ENCODE peak calls at places on chromosomes 2 and 18, in five cellular contexts. L is HCT116; H is right lobe of liver; R is CD8-positive, alpha-beta memory T cell; F is hepatocyte. P is an unnamed sample. For H3K4me1, the result is how much of the 10 kb centered on the place peaks cover.

GRCh38 chr2:191612496-191612895 is 65.4 kb upstream of the NABP1 start:
- DNase-seq in L (no peak), H (no peak), R (no peak), F (no peak), P (peak)

GRCh38 chr2:85712849-85713612 is 18.9 kb downstream of the GNLY start:
- DNase-seq in L (no peak), H (peak), R (no peak), F (peak), P (peak)

GRCh38 chr2:194327196-194327888 is 1329.7 kb upstream of the SLC39A10 start:
- DNase-seq in L (no peak), H (no peak), R (no peak), F (no peak), P (no peak)

GRCh38 chr2:43676322-43677050 is at the start of gene C1GALT1C1L:
- DNase-seq in L (no peak), H (peak), R (no peak), F (peak), P (peak)

GRCh38 chr2:20474757-20475566 is 28.1 kb downstream of the RHOB start:
- DNase-seq in L (no peak), H (peak), R (no peak), F (no peak), P (no peak)

GRCh38 chr2:41194235-41194634 is 742.3 kb upstream of the SLC8A1 start:
- DNase-seq in L (no peak), H (peak), R (no peak), F (no peak), P (peak)

GRCh38 chr2:213934560-213934959 is 476.3 kb upstream of the VWC2L start:
- DNase-seq in L (no peak), H (no peak), R (peak), F (peak), P (peak)

GRCh38 chr2:227772197-227772661 is 26.5 kb downstream of the SCYGR8 start:
- DNase-seq in L (no peak), H (no peak), R (no peak), F (no peak), P (no peak)

GRCh38 chr2:14303366-14304115 is 329.0 kb upstream of the LRATD1 start:
- DNase-seq in L (no peak), H (no peak), R (no peak), F (no peak), P (no peak)

GRCh38 chr2:27211241-27211942 is 449 bp upstream of the ATRAID start:
- DNase-seq in L (no peak), H (peak), R (no peak), F (no peak), P (no peak)

GRCh38 chr2:64634338-64635267 is 19.1 kb downstream of the SERTAD2 start:
- DNase-seq in L (no peak), H (peak), R (no peak), F (no peak), P (peak)

GRCh38 chr18:10379511-10379910 is 74.9 kb upstream of the APCDD1 start:
- DNase-seq in L (no peak), H (no peak), R (no peak), F (no peak), P (peak)

GRCh38 chr2:32864337-32864736 is 82.4 kb upstream of the LTBP1 start:
- DNase-seq in L (no peak), H (no peak), R (no peak), F (no peak), P (peak)

GRCh38 chr2:74747411-74748080 is 86.4 kb upstream of the HK2 start:
- DNase-seq in L (no peak), H (no peak), R (no peak), F (peak), P (peak)

GRCh38 chr2:43539991-43540860 is 55.6 kb downstream of the THADA start:
- DNase-seq in L (no peak), H (peak), R (no peak), F (peak), P (peak)

GRCh38 chr2:215136669-215137328 is 1.6 kb downstream of the ABCA12 start:
- DNase-seq in L (no peak), H (no peak), R (no peak), F (no peak), P (peak)

GRCh38 chr2:180790891-180791290 is 189.5 kb upstream of the UBE2E3 start:
- DNase-seq in L (no peak), H (no peak), R (no peak), F (no peak), P (peak)

GRCh38 chr2:191127235-191127634 is 23.6 kb downstream of the STAT4 start:
- DNase-seq in L (no peak), H (no peak), R (no peak), F (no peak), P (no peak)

GRCh38 chr18:59516356-59517155 is 157.5 kb upstream of the LMAN1 start:
- DNase-seq in L (no peak), H (peak), R (no peak), F (peak), P (peak)

GRCh38 chr2:28469304-28469703 is 26.6 kb upstream of the PLB1 start:
- DNase-seq in L (no peak), H (no peak), R (no peak), F (no peak), P (peak)

GRCh38 chr2:105977212-105977611 is 216.9 kb downstream of the UXS1 start:
- DNase-seq in L (peak), H (no peak), R (no peak), F (no peak), P (peak)

GRCh38 chr2:123777116-123777515 is 248.0 kb upstream of the CNTNAP5 start:
- DNase-seq in L (no peak), H (no peak), R (no peak), F (no peak), P (no peak)

GRCh38 chr2:86020984-86021383 is 84.7 kb downstream of the POLR1A start:
- DNase-seq in L (no peak), H (no peak), R (no peak), F (no peak), P (peak)

GRCh38 chr2:123715467-123715982 is 309.6 kb upstream of the CNTNAP5 start:
- DNase-seq in L (no peak), H (no peak), R (no peak), F (no peak), P (no peak)

GRCh38 chr18:80238651-80239260 is 8.6 kb downstream of the PARD6G start:
- DNase-seq in L (no peak), H (no peak), R (no peak), F (no peak), P (no peak)

GRCh38 chr2:223363085-223363484 is 239.1 kb downstream of the SCG2 start:
- DNase-seq in L (no peak), H (no peak), R (no peak), F (no peak), P (no peak)

GRCh38 chr18:3410273-3410672 is 39.7 kb upstream of the TGIF1 start:
- DNase-seq in L (no peak), H (no peak), R (no peak), F (no peak), P (no peak)

GRCh38 chr18:48939368-48940097 is 11.2 kb downstream of the SMAD7 start:
- DNase-seq in L (no peak), H (no peak), R (no peak), F (no peak), P (peak)

GRCh38 chr2:156803243-156803642 is 367.1 kb downstream of the GPD2 start:
- DNase-seq in L (no peak), H (peak), R (no peak), F (no peak), P (no peak)

GRCh38 chr18:79590191-79591039 is 89.2 kb upstream of the CTDP1 start:
- DNase-seq in L (no peak), H (no peak), R (no peak), F (no peak), P (peak)

GRCh38 chr18:79552696-79553095 is 126.9 kb upstream of the CTDP1 start:
- DNase-seq in L (no peak), H (no peak), R (no peak), F (no peak), P (no peak)

GRCh38 chr2:233129351-233129978 is 69.3 kb downstream of the INPP5D start:
- DNase-seq in L (peak), H (no peak), R (no peak), F (no peak), P (no peak)

GRCh38 chr2:64721326-64721633 is 67.6 kb upstream of the SERTAD2 start:
- DNase-seq in L (no peak), H (no peak), R (no peak), F (no peak), P (no peak)

GRCh38 chr2:154097823-154098398 is 226.2 kb downstream of the GALNT13 start:
- DNase-seq in L (no peak), H (no peak), R (no peak), F (no peak), P (no peak)

GRCh38 chr2:172282944-172283343 is 144.4 kb upstream of the ITGA6 start:
- DNase-seq in L (no peak), H (no peak), R (no peak), F (peak), P (peak)

GRCh38 chr18:1048048-1048447 is 143.4 kb downstream of the ADCYAP1 start:
- DNase-seq in L (no peak), H (no peak), R (no peak), F (no peak), P (peak)

GRCh38 chr2:84807063-84807485 is 73.8 kb downstream of the TRABD2A start:
- DNase-seq in L (peak), H (no peak), R (no peak), F (peak), P (peak)

GRCh38 chr18:35588995-35589394 is 7.5 kb downstream of the GALNT1 start:
- DNase-seq in L (no peak), H (no peak), R (peak), F (no peak), P (no peak)

GRCh38 chr2:678964-679363 is 1.8 kb upstream of the TMEM18 start:
- DNase-seq in L (no peak), H (no peak), R (no peak), F (no peak), P (no peak)
- H3K4me1 ChIP-seq in L (under half), H (under half), R (under half), F (under half), P (under half)

DNA sequence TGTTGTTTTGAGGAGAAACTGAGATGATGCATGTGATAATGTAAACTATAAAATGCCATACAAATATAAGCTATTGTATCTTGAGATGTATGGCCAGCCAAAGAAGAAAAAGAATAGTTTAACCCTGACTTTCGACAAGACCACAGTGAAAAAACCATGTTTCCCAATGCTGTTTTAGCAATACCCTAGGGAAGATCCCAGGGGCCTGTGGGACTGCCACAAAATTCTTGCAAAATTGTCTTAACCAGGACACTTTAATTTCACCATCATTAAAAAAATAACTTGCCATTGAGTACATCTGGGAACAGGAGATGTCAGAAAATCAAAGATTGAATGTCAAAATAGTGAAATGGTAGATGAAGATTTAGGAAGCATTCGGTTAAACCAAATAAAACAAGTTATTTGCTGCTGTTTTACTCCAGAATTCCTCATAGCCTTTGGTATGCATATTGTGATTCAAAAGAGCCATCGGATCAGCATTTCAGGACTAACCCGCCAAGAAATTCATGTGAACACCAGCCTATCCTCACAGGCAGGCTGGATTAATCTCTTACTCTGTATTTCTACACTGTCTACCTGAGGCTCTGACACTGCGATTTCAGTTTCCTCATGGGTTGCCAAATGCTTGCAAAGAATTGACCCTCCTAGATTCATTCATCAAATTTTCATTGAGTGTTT is 49.0 kb upstream of the SP3 start:
- DNase-seq in L (no peak), H (no peak), R (no peak), F (no peak), P (peak)
- H3K27ac ChIP-seq in L (no peak), H (no peak), R (no peak), F (peak), P (no peak)

GRCh38 chr2:240458044-240458899 is 22.8 kb downstream of the GPC1 start:
- DNase-seq in L (no peak), H (no peak), R (no peak), F (no peak), P (no peak)
- H3K4me1 ChIP-seq in L (under half), H (under half), R (under half), F (under half), P (under half)

DNA sequence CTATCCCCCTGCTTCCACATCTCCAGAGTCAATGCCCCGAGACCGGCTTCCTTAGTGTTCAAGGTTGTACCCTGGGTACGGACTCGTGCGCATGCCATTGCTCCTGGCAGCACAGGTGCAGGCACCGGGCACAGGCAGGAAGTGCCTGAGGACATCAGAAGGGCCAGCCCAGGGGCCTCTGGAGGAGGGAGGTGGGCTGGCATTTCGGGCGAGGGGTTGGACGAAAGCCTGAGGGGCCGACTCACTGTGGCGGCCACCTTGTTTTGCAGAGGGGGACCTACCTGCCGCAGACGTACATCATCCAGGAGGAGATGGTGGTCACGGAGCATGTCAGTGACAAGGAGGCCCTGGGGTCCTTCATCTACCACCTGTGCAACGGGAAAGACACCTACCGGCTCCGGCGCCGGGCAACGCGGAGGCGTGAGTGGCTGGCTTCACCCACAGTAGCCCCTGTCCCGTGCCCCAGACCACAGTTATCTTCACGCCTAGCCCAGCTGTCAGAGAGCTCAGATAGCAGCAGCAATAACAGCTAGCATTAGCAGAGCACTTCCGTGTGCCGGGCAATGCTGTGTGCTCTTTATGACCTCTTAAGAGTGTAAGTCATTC is 12.5 kb downstream of the ITM2C start:
- DNase-seq in L (no peak), H (no peak), R (no peak), F (no peak), P (no peak)
- H3K27ac ChIP-seq in L (no peak), H (no peak), R (no peak), F (no peak), P (no peak)

DNA sequence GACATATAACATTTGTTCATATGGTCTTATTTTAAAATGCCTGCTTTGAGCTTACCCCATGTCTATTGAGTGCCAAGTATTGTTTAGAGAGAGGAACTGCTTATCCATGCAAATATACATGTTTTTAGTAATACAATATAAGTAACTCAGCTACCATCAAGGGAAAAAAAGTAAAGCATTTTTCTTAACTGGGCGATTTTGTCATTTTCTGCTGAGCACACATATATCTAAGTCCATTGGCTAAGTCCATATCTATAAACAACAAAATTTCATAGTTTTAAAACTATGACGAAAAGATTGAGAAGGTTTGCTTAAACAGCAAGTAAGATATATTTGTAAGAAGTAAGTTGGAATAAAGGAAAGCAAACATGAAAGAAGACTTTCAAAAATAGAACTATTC is 82.7 kb downstream of the CALCRL start:
- DNase-seq in L (no peak), H (no peak), R (no peak), F (no peak), P (no peak)
- H3K4me1 ChIP-seq in L (under half), H (under half), R (under half), F (under half), P (under half)

DNA sequence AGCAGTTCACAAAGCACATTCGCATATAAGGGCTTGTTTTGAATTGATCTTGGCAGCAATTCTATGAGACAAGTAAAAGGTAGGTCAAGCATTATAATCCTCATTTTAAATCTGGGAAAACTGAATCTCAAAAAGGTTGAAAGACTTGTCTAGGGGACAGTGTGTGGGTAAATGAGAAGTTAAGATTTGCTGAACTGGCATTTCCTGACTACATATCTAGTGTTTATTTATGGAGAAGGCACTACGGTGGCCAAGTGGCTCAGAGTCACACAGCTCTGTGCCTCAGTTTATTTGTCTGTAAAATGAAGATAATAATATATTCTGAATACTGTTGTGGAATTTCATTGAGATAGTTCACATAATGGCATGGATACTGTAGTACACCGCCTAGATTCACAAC is 16.3 kb upstream of the IL1RN start:
- DNase-seq in L (no peak), H (no peak), R (no peak), F (no peak), P (no peak)
- H3K27ac ChIP-seq in L (no peak), H (no peak), R (no peak), F (no peak), P (no peak)

DNA sequence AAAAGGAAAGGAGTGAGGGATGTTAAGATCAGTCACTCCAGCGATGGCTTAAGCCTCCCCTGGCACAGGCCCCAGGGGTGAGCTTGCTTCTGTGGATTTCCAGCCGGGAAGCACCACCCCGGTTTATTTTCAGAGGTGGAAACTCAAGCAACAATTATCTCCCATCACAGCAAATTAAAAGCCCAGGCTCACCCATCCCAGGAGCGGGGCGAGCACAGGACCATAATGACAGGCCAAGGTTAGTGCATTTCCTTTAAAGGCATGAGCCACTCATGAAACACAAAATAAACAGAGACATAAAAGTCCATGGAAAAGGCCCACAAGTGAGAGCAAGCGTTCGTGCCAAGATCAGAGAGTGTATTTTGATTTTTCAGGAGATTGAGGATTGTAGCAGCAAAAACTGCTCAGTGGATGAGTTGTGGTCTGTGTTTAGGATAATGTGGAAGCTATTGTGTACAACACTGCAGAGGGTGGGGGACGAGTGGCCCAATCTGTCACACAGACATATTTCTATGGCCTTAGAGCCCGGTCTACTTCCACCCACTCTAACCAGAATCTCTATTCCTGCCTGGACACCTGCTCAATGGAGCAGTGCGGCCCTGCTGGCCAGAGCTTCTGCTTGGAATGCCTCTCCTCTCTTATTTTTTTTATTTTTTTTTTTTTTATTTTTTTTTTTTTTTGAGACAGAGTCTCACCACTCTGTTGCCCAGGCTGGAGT is 111.4 kb upstream of the CDC42EP3 start:
- DNase-seq in L (no peak), H (no peak), R (no peak), F (no peak), P (peak)
- H3K4me1 ChIP-seq in L (under half), H (under half), R (under half), F (under half), P (under half)

DNA sequence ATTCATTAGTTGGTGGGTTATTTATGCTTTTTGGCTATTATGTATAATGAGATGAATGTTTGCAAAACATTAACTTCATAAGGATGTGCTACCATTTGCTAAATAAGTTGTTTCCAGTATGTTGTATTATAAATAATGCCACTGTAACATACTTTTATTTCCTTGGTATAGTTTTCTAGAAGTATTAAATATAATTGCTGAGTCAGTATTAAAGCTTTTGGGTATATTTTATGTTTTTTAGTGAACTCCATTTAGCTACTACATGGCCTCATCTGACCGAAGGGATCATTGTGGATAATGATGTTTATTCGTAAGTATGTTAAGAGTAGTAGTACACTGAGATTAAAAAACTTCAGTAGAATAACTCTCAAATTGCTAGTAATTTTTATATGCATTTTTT is 73.8 kb downstream of the RAB3GAP1 start:
- DNase-seq in L (no peak), H (no peak), R (no peak), F (no peak), P (no peak)
- H3K27ac ChIP-seq in L (no peak), H (no peak), R (no peak), F (no peak), P (no peak)

DNA sequence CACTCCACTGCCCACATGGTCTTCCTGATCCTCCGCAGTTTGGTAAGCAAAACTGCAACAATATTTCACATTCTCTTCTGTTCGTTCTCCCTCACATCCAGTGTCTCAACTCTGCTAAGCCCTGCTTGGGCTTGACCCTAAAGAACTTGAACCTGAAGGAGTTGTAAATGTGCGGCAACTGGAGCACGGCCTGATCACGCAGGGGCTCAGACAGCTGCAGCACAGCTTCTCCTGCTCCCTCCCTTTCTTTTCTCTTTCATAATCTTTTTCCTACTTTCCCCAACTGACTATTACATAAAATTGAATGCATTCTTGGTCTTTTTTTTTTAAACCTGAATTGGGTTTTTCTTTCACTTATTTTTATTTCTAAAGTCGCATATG is 10.2 kb downstream of the CYRIA start:
- DNase-seq in L (no peak), H (no peak), R (no peak), F (no peak), P (no peak)
- H3K4me1 ChIP-seq in L (under half), H (under half), R (under half), F (under half), P (under half)

P was measured in fibroblast of lung.